ENCODE peak calls at places on chromosomes 7 and 10, in eight cellular contexts. I, R, S, P, U, G, A and K are unnamed samples.

GRCh38 chr7:22468609-22469008 is 31.4 kb downstream of the STEAP1B start:
- DNase-seq in R (no peak), U (no peak), I (no peak), G (no peak), P (no peak), S (no peak), A (no peak), K (no peak)

GRCh38 chr10:89029785-89030437 is 39.3 kb downstream of the FAS start:
- DNase-seq in S (peak; percentile 63), R (peak; percentile 82), U (peak; percentile 84), A (peak; percentile 74), P (peak; percentile 54), I (peak; percentile 88), G (peak; percentile 83), K (peak; percentile 91)

GRCh38 chr7:7251742-7252141 is 69.4 kb downstream of the C1GALT1 start:
- DNase-seq in R (no peak), P (no peak), U (no peak), A (no peak), G (no peak), S (no peak), I (no peak), K (no peak)

GRCh38 chr7:151273646-151274375 is 25.3 kb upstream of the SMARCD3 start:
- DNase-seq in A (no peak), R (no peak), I (no peak), U (no peak), P (no peak), S (no peak), G (no peak), K (no peak)

GRCh38 chr10:339038-339391 is 203.8 kb downstream of the ZMYND11 start:
- DNase-seq in U (peak; percentile 11), P (no peak), A (no peak), S (no peak), R (no peak), G (no peak), I (no peak), K (no peak)

GRCh38 chr7:1054438-1055083 is 10.2 kb downstream of the GPR146 start:
- DNase-seq in I (peak; percentile 86), R (no peak), U (no peak), P (peak; percentile 26), A (peak; percentile 70), G (no peak), S (peak; percentile 44), K (peak; percentile 48)

GRCh38 chr7:151440799-151441443 is 980 bp upstream of the CRYGN start:
- DNase-seq in U (no peak), S (no peak), I (peak; percentile 66), G (peak; percentile 71), A (peak; percentile 48), R (no peak), P (no peak), K (no peak)

GRCh38 chr10:35372329-35372728 is 36.0 kb downstream of the CCNY start:
- DNase-seq in I (peak; percentile 83), S (peak; percentile 61), R (peak; percentile 75), G (no peak), A (no peak), P (no peak), U (no peak), K (no peak)

GRCh38 chr7:125098377-125098970 is 168.8 kb upstream of the POT1 start:
- DNase-seq in P (no peak), I (no peak), A (no peak), U (no peak), R (no peak), G (no peak), S (no peak), K (no peak)

GRCh38 chr7:2126621-2127020 is 106.1 kb downstream of the MAD1L1 start:
- DNase-seq in P (no peak), I (no peak), S (no peak), U (no peak), R (no peak), A (no peak), G (no peak), K (no peak)
- H3K9me3 ChIP-seq in P (no peaks in the 10 kb centered on the region), I (no peaks in the 10 kb centered on the region), S (no peaks in the 10 kb centered on the region), U (no peaks in the 10 kb centered on the region), R (no peaks in the 10 kb centered on the region), A (no peaks in the 10 kb centered on the region), G (no peaks in the 10 kb centered on the region), K (no peaks in the 10 kb centered on the region)

DNA sequence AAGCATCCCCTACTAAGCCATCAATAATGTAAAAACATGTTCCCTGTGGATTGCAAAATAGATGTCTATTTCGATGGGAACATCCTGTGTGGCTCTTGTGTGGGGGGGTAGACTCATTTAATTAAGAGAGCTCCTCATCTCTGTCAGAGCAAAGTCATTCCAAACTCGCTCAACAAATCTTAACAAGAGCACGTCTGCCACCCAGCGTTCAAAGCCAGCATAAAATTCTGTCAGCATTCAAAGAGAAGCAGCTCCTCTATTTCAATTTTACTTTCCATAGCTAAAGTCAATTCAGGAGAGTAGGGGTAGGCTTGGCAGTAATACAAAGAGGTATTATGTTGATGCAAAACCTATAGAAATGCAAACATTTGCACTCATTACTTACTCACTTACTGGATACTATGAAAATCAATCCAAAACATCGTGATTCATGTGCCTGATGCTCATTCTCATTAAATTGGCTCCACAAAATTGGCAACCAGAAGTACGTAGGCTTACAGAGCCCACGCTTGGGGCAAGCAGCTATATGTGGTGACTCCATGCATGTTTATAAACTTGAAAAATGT is 114.9 kb downstream of the IPMK start:
- DNase-seq in P (no peak), I (no peak), U (peak; percentile 53), R (peak; percentile 55), S (peak; percentile 18), G (no peak), A (no peak), K (peak; percentile 59)
- TF ChIP-seq CTCF in P (peak; percentile 43), I (no peak), U (peak; percentile 60), R (peak; percentile 70), S (peak; percentile 61), G (peak; percentile 32), A (peak; percentile 52), K (no peak)

GRCh38 chr7:158021836-158022235 is 565.8 kb downstream of the PTPRN2 start:
- DNase-seq in G (peak; percentile 39), A (peak; percentile 46), I (peak; percentile 29), U (no peak), P (no peak), R (no peak), S (no peak), K (no peak)
- H3K9me3 ChIP-seq in G (no peaks in the 10 kb centered on the region), A (no peaks in the 10 kb centered on the region), I (no peaks in the 10 kb centered on the region), U (peaks cover 55% of the 10 kb centered on the region), P (no peaks in the 10 kb centered on the region), R (no peaks in the 10 kb centered on the region), S (no peaks in the 10 kb centered on the region), K (no peaks in the 10 kb centered on the region)

GRCh38 chr7:12062062-12062461 is 149.0 kb upstream of the TMEM106B start:
- DNase-seq in S (no peak), R (no peak), P (no peak), I (no peak), U (no peak), A (no peak), G (no peak), K (no peak)
- TF ChIP-seq CTCF in S (no peak), R (peak; percentile 44), P (no peak), I (no peak), U (peak; percentile 18), A (peak; percentile 27), G (no peak), K (no peak)

GRCh38 chr7:56479136-56479535 is 362.9 kb upstream of the NUPR2 start:
- DNase-seq in R (no peak), I (no peak), U (no peak), S (no peak), A (no peak), P (no peak), G (no peak), K (no peak)
- H3K9me3 ChIP-seq in R (no peaks in the 10 kb centered on the region), I (peaks cover 12% of the 10 kb centered on the region), U (peaks cover 56% of the 10 kb centered on the region), S (peaks cover 100% of the 10 kb centered on the region), A (peaks cover 23% of the 10 kb centered on the region), P (no peaks in the 10 kb centered on the region), G (peaks cover 3% of the 10 kb centered on the region), K (no peaks in the 10 kb centered on the region)